ENCODE peak calls at places on chromosome 21, in four cellular contexts. U is transverse colon, D is stomach, J is AG04450. P is an unnamed sample. For H3K27me3, the result is how much of the 10 kb centered on the place peaks cover.

GRCh38 chr21:42748620-42749176 is 95.3 kb downstream of the PDE9A start:
- DNase-seq in U (no peak), D (no peak), J (no peak), P (no peak)

GRCh38 chr21:31264574-31264973 is 79.5 kb downstream of the TIAM1 start:
- DNase-seq in U (no peak), J (no peak), D (no peak), P (no peak)

GRCh38 chr21:38712076-38712475 is 93.7 kb upstream of the ETS2 start:
- DNase-seq in J (no peak), U (peak), D (no peak), P (no peak)

GRCh38 chr21:31728952-31729351 is 3.0 kb downstream of the SCAF4 start:
- DNase-seq in J (no peak), D (no peak), U (no peak), P (no peak)

GRCh38 chr21:26280715-26281310 is 110.2 kb upstream of the APP start:
- DNase-seq in U (no peak), J (no peak), D (no peak), P (no peak)

GRCh38 chr21:17466166-17466565 is 46.7 kb upstream of the CXADR start:
- DNase-seq in D (peak), U (peak), J (no peak), P (no peak)

GRCh38 chr21:34017127-34017961 is 56.0 kb upstream of the MRPS6 start:
- DNase-seq in J (no peak), D (no peak), U (no peak), P (no peak)

GRCh38 chr21:29238052-29238966 is 60.4 kb upstream of the BACH1 start:
- DNase-seq in D (no peak), J (no peak), U (no peak), P (no peak)

GRCh38 chr21:46459356-46460112 is 843 bp downstream of the DIP2A start:
- DNase-seq in J (no peak), D (peak), U (peak), P (peak)

GRCh38 chr21:44286716-44287632 is 1.3 kb downstream of the AIRE start:
- DNase-seq in D (no peak), U (no peak), J (no peak), P (no peak)

GRCh38 chr21:32484706-32485380 is 72.3 kb downstream of the EVA1C start:
- DNase-seq in J (no peak), U (peak), D (peak), P (peak)

GRCh38 chr21:24210130-24210529 is 1397.2 kb downstream of the MRPL39 start:
- DNase-seq in J (no peak), D (no peak), U (no peak), P (no peak)

GRCh38 chr21:33380483-33380998 is 22.7 kb upstream of the IFNGR2 start:
- DNase-seq in U (peak), J (no peak), D (peak), P (peak)

GRCh38 chr21:42515708-42516502 is 2.3 kb downstream of the SLC37A1 start:
- DNase-seq in D (no peak), U (peak), J (no peak), P (peak)

GRCh38 chr21:21436012-21436545 is 437.9 kb downstream of the NCAM2 start:
- DNase-seq in J (no peak), U (no peak), D (no peak), P (no peak)

GRCh38 chr21:17270234-17270633 is 242.6 kb upstream of the CXADR start:
- DNase-seq in J (peak), U (no peak), D (no peak), P (no peak)

DNA sequence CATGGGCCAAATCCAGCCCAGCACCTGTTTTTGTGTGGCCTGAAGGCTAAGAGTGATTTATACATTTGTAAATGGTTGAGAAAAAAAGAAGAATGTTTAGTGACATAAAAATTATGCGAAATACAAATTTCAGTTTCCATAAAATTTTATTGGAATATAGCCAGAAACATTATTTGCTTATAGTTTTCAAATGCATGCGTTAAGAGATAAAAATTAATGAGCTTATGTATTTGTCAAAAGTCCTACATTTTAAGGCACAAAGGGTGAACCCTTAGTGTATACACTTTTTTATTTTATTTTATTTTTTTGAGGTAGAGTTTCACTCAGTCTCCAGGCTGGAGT is 2.1 kb downstream of the MORC3 start:
- DNase-seq in J (no peak), D (no peak), U (no peak), P (no peak)
- H3K4me3 ChIP-seq in J (peak), D (peak), U (no peak), P (peak)

GRCh38 chr21:15433091-15433490 is 296.7 kb upstream of the USP25 start:
- DNase-seq in U (no peak), J (no peak), D (no peak), P (no peak)

GRCh38 chr21:15430023-15430422 is 299.8 kb upstream of the USP25 start:
- DNase-seq in D (no peak), U (no peak), J (no peak), P (no peak)

GRCh38 chr21:15434185-15434905 is 295.4 kb upstream of the USP25 start:
- DNase-seq in U (no peak), D (no peak), J (no peak), P (no peak)

GRCh38 chr21:15430577-15430976 is 299.2 kb upstream of the USP25 start:
- DNase-seq in D (no peak), J (no peak), U (no peak), P (no peak)

DNA sequence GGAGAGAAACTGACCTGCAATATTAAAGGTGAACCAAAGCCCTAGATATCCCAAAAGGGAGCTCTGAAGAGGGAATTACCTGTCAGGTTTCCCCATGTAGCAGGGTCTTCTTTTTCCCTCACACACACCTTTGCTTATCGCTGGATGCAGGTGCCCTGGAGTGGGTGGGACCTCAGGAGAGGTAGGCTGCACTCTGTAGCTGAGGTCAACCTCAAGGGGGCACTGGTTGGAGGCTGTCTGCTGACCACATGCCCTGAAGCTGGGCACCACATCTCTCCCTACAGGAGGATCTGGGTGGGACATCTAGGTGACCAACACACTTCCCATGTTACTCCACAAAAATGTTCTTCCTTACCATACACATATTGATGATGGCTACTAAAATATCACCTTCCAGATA is 298.7 kb upstream of the USP25 start:
- DNase-seq in U (no peak), J (no peak), D (no peak), P (no peak)
- TF ChIP-seq CTCF in U (no peak), J (no peak), D (no peak), P (no peak)

GRCh38 chr21:45320991-45321656 is 33.4 kb upstream of the POFUT2 start:
- DNase-seq in U (no peak), J (no peak), D (no peak), P (no peak)

GRCh38 chr21:45318556-45319341 is 31.1 kb upstream of the POFUT2 start:
- DNase-seq in U (peak), J (no peak), D (peak), P (peak)

GRCh38 chr21:45318146-45318555 is 30.5 kb upstream of the POFUT2 start:
- DNase-seq in U (no peak), D (no peak), J (no peak), P (no peak)

GRCh38 chr21:45320261-45320990 is 32.7 kb upstream of the POFUT2 start:
- DNase-seq in J (no peak), U (no peak), D (no peak), P (peak)

GRCh38 chr21:45319461-45320211 is 31.9 kb upstream of the POFUT2 start:
- DNase-seq in D (no peak), J (no peak), U (no peak), P (no peak)
- H3K27me3 ChIP-seq in D (under half), J (under half), U (under half), P (under half)

GRCh38 chr21:41426656-41427311 is 745 bp downstream of the MX1 start:
- DNase-seq in D (no peak), J (no peak), U (no peak), P (no peak)

GRCh38 chr21:41429305-41429704 is 3.3 kb downstream of the MX1 start:
- DNase-seq in U (no peak), D (no peak), J (no peak), P (no peak)

GRCh38 chr21:41429925-41430491 is 4.0 kb downstream of the MX1 start:
- DNase-seq in J (no peak), D (no peak), U (no peak), P (no peak)

GRCh38 chr21:41428847-41429246 is 2.8 kb downstream of the MX1 start:
- DNase-seq in J (no peak), D (no peak), U (no peak), P (no peak)

DNA sequence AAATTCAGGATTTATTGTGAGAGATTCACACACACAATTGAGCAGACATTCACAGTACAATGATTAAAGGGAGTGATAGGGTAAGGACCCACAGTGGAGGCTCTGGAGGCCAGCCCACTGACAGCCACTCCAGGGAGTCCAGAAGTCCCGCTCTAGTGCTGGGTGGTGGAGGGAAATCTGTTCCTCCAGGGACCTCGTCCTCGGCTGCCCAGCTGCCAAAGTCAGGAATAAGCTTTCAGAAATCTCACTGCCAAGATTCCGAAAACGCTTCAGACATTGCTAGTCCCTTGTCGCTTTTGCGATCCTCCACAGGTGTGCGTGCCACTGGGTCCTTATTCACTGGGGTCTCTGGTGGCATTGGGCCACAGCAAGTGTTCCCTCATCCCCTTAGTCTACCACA is 2.3 kb downstream of the MX1 start:
- DNase-seq in U (no peak), D (no peak), J (no peak), P (no peak)
- H3K4me3 ChIP-seq in U (no peak), D (no peak), J (no peak), P (no peak)

DNA sequence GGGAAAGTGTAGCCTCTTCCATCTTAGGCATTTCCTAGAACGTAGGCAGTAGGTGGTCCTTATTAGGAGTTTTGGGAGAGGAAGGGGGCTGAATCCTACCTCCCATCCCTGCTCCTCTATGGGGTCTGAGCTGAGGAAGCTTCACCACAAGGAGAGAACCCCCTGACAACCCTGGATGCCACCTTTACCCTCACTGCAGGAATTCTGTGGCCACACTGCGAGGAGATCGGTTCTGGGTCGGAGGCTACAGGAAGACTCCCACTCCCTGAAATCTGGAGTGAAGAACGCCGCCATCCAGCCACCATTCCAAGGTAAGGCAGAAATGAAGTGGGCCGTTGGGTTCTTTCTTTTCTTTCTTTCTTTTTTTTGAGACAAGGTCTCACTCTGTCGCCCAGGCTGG is 1.5 kb downstream of the MX1 start:
- DNase-seq in U (no peak), J (no peak), D (no peak), P (no peak)
- TF ChIP-seq CTCF in U (no peak), J (no peak), D (no peak), P (no peak)

DNA sequence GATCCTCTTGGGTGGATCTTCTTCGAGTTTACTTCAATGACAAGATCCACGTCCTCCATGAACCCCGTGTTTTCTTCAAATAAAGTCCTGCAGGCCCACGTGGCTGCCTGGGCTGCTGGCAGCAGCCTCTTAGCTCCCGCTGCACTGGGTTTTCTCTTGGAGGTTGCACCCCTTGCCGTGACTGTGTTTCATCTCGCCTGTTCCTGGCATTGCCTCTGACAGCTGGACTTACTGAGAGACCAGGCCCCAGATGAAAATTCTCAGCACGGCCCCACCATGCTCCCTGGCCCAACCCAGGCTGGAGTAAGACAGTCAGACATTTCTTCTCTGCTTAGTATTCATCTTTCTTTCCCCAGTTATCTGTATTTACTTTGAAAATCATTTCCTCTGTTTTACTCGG is 274.8 kb upstream of the RUNX1 start:
- DNase-seq in U (peak), D (no peak), J (no peak), P (no peak)
- H3K27me3 ChIP-seq in U (under half), D (under half), J (under half), P (under half)